ENCODE peak calls at places on chromosome 2, in nine cellular contexts. F is A549, T is ovary, W is tibial nerve, D is transverse colon, M is IMR-90, C is prostate gland, B is spleen, L is right lobe of liver. Y is an unnamed sample. For H3K9me3, the result is how much of the 10 kb centered on the place peaks cover.

GRCh38 chr2:120175000-120175581 is 48.1 kb downstream of the TMEM185B start:
- DNase-seq in T (peak), C (peak), M (peak), F (peak), L (no peak), B (no peak), D (no peak), W (no peak), Y (no peak)

GRCh38 chr2:181457741-181458425 is 697 bp downstream of the ITGA4 start:
- DNase-seq in W (peak), L (peak), D (peak), F (no peak), C (peak), T (peak), B (peak), M (peak), Y (peak)

GRCh38 chr2:208354964-208355381 is 51.6 kb upstream of the PTH2R start:
- DNase-seq in C (no peak), M (no peak), L (no peak), B (no peak), D (no peak), T (no peak), F (no peak), W (no peak), Y (no peak)

GRCh38 chr2:175187378-175187777 is 5.9 kb upstream of the ATP5MC3 start:
- DNase-seq in L (no peak), C (no peak), F (peak), B (no peak), T (no peak), W (no peak), D (no peak), M (peak), Y (no peak)

GRCh38 chr2:218853766-218854165 is 5.8 kb upstream of the WNT6 start:
- DNase-seq in M (peak), W (no peak), F (peak), L (no peak), C (no peak), D (no peak), T (no peak), B (peak), Y (no peak)

GRCh38 chr2:138356178-138356577 is 145.4 kb upstream of the SPOPL start:
- DNase-seq in M (peak), L (no peak), T (peak), D (no peak), B (no peak), C (peak), W (no peak), F (peak), Y (no peak)

GRCh38 chr2:75221872-75222271 is 22.6 kb upstream of the TACR1 start:
- DNase-seq in T (no peak), L (no peak), W (no peak), M (peak), B (no peak), F (no peak), C (no peak), D (no peak), Y (no peak)

GRCh38 chr2:111029135-111029927 is 91.4 kb upstream of the BCL2L11 start:
- DNase-seq in D (peak), F (peak), B (no peak), M (no peak), L (no peak), T (no peak), W (no peak), C (no peak), Y (peak)

GRCh38 chr2:171788316-171788993 is 101.2 kb downstream of the DYNC1I2 start:
- DNase-seq in D (no peak), F (no peak), M (no peak), B (no peak), W (no peak), C (no peak), L (no peak), T (no peak), Y (peak)

GRCh38 chr2:206728277-206729199 is 10.3 kb upstream of the DYTN start:
- DNase-seq in B (no peak), W (no peak), L (no peak), C (no peak), D (no peak), F (peak), T (no peak), M (peak), Y (no peak)

GRCh38 chr2:163155279-163155883 is 316.8 kb upstream of the KCNH7 start:
- DNase-seq in W (no peak), L (no peak), D (no peak), C (no peak), M (peak), B (no peak), T (no peak), F (peak), Y (no peak)

GRCh38 chr2:196925768-196926561 is 542 bp downstream of the PGAP1 start:
- DNase-seq in L (peak), B (peak), T (no peak), W (no peak), M (peak), D (peak), F (peak), C (peak), Y (peak)

GRCh38 chr2:97993926-97994325 is 1.8 kb downstream of the TMEM131 start:
- DNase-seq in C (no peak), D (no peak), W (no peak), B (no peak), F (no peak), L (no peak), T (no peak), M (no peak), Y (no peak)

GRCh38 chr2:133012847-133013734 is 343.1 kb upstream of the LYPD1 start:
- DNase-seq in L (peak), B (no peak), M (no peak), T (no peak), W (no peak), F (no peak), D (no peak), C (no peak), Y (no peak)

GRCh38 chr2:26605195-26605968 is 35.8 kb downstream of the CIB4 start:
- DNase-seq in C (peak), L (no peak), M (peak), T (peak), F (peak), B (peak), W (no peak), D (no peak), Y (no peak)

GRCh38 chr2:47082976-47083375 is 72.1 kb downstream of the STPG4 start:
- DNase-seq in L (no peak), D (no peak), M (no peak), B (peak), T (no peak), F (no peak), C (no peak), W (no peak), Y (no peak)

GRCh38 chr2:19819097-19820065 is 82.4 kb downstream of the TTC32 start:
- DNase-seq in L (no peak), D (no peak), T (no peak), M (peak), W (no peak), F (peak), B (no peak), C (no peak), Y (no peak)

GRCh38 chr2:200703132-200703925 is 108.4 kb upstream of the BZW1 start:
- DNase-seq in C (peak), B (no peak), W (no peak), T (peak), L (no peak), D (no peak), F (peak), M (peak), Y (no peak)

GRCh38 chr2:43848174-43848573 is 9.4 kb downstream of the ABCG8 start:
- DNase-seq in B (no peak), T (no peak), M (peak), C (no peak), F (peak), W (no peak), D (no peak), L (no peak), Y (no peak)

GRCh38 chr2:3203497-3204019 is 174.1 kb downstream of the EIPR1 start:
- DNase-seq in D (no peak), M (no peak), F (no peak), B (no peak), W (no peak), C (no peak), T (no peak), L (no peak), Y (no peak)

GRCh38 chr2:220373878-220374277 is 746.4 kb downstream of the SLC4A3 start:
- DNase-seq in D (no peak), B (no peak), F (no peak), W (no peak), T (no peak), C (no peak), L (no peak), M (peak), Y (no peak)

GRCh38 chr2:239570216-239570925 is 169.6 kb upstream of the HDAC4 start:
- DNase-seq in T (no peak), M (no peak), B (peak), W (no peak), C (no peak), L (no peak), F (no peak), D (no peak), Y (no peak)

GRCh38 chr2:194819367-194819766 is 837.7 kb upstream of the SLC39A10 start:
- DNase-seq in W (no peak), T (no peak), D (no peak), M (no peak), B (no peak), C (no peak), L (no peak), F (no peak), Y (no peak)

GRCh38 chr2:239269959-239270358 is 130.9 kb downstream of the HDAC4 start:
- DNase-seq in L (no peak), B (peak), M (no peak), D (peak), W (no peak), T (no peak), C (no peak), F (no peak), Y (peak)

GRCh38 chr2:68832161-68832869 is 38.9 kb downstream of the BMP10 start:
- DNase-seq in B (peak), M (peak), F (peak), L (peak), C (no peak), T (peak), D (peak), W (no peak), Y (no peak)

GRCh38 chr2:182784777-182785176 is 68.7 kb downstream of the DNAJC10 start:
- DNase-seq in T (no peak), C (no peak), M (peak), L (no peak), W (no peak), D (no peak), F (peak), B (no peak), Y (no peak)

GRCh38 chr2:227206406-227206805 is 42.0 kb downstream of the COL4A3 start:
- DNase-seq in M (no peak), B (no peak), F (no peak), W (no peak), T (no peak), D (no peak), L (no peak), C (no peak), Y (no peak)

GRCh38 chr2:118345465-118345864 is 257.2 kb downstream of the INSIG2 start:
- DNase-seq in D (no peak), B (no peak), F (no peak), M (no peak), T (no peak), W (no peak), L (no peak), C (no peak), Y (no peak)

GRCh38 chr2:10434885-10435419 is 13.2 kb downstream of the ODC1 start:
- DNase-seq in W (peak), C (peak), B (peak), M (peak), T (peak), L (peak), F (peak), D (peak), Y (peak)

GRCh38 chr2:50469784-50470183 is 562.1 kb downstream of the NRXN1 start:
- DNase-seq in F (no peak), C (no peak), D (no peak), L (no peak), W (no peak), T (no peak), M (no peak), B (no peak), Y (no peak)

GRCh38 chr2:144747571-144747970 is 227.7 kb upstream of the ZEB2 start:
- DNase-seq in M (no peak), C (no peak), F (no peak), W (no peak), T (no peak), B (no peak), L (no peak), D (no peak), Y (no peak)
- H3K9me3 ChIP-seq in M (under half), C (under half), F (under half), W (under half), T (under half), B (half or more), L (under half), D (under half), Y (under half)

GRCh38 chr2:95208101-95208500 is 780 bp downstream of the ZNF892 start:
- DNase-seq in F (no peak), T (no peak), W (no peak), B (no peak), D (no peak), M (peak), L (no peak), C (no peak), Y (no peak)
- H3K27ac ChIP-seq in F (peak), T (no peak), W (no peak), B (no peak), D (peak), M (no peak), L (no peak), C (no peak), Y (peak)

GRCh38 chr2:157260403-157261198 is 3.1 kb downstream of the GALNT5 start:
- DNase-seq in F (no peak), W (no peak), M (no peak), D (no peak), C (no peak), T (no peak), L (no peak), B (no peak), Y (no peak)

GRCh38 chr2:157258520-157259326 is 1.2 kb downstream of the GALNT5 start:
- DNase-seq in F (no peak), W (no peak), L (no peak), T (no peak), M (no peak), B (no peak), D (peak), C (no peak), Y (peak)

GRCh38 chr2:157256621-157257020 is 884 bp upstream of the GALNT5 start:
- DNase-seq in C (no peak), W (no peak), T (no peak), F (no peak), L (no peak), B (no peak), M (peak), D (no peak), Y (no peak)

GRCh38 chr2:157254041-157254440 is 3.5 kb upstream of the GALNT5 start:
- DNase-seq in L (no peak), W (no peak), D (no peak), F (no peak), B (no peak), T (no peak), M (peak), C (no peak), Y (no peak)

GRCh38 chr2:157257312-157258252 is at the start of gene GALNT5:
- DNase-seq in W (no peak), C (peak), B (no peak), L (no peak), T (no peak), M (peak), F (peak), D (peak), Y (peak)
- TF ChIP-seq POLR2A in W (no peak), C (peak), B (no peak), L (no peak), T (no peak), M (peak), F (no peak), D (peak), Y (no peak)

GRCh38 chr2:2109186-2109585 is 221.9 kb downstream of the MYT1L start:
- DNase-seq in B (no peak), W (no peak), T (no peak), F (no peak), M (no peak), D (no peak), L (no peak), C (no peak), Y (no peak)
- H3K9me3 ChIP-seq in B (under half), W (under half), T (under half), F (under half), M (under half), D (under half), L (under half), C (under half), Y (under half)

DNA sequence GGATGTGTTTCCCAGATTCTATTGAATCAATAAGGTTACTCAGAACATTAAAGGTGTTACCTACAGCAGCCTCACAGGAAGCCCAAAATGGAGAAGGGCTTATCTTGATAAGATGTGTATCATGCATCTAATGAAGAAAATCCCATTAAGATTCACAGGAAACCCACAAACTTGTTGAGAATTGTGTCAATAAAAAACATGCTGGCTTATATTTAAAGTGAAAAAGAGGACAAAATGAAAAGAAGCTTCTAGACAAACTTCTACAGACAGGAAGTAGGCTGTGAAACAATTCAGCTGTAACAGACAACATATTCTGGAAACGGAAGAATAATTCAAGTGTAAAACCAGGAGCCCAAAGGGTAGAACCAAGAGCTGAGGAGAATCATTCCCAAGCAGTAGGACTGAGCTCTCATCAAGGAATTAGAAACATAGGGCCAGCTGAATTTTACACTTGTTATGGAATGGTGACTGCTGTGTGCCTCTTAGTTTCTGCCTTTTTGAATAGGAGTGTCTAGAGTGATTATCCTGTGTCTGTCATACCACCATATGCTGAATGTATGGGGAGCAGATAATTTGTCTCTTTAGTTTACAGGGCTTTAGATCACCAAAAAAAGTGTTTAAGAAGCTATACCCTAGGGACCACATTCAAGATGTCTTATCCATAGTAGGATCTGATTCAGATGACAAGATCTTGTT is 9.6 kb downstream of the IMMT start:
- DNase-seq in M (no peak), D (no peak), F (no peak), L (no peak), T (no peak), W (no peak), B (no peak), C (no peak), Y (no peak)
- H3K27ac ChIP-seq in M (no peak), D (peak), F (no peak), L (peak), T (no peak), W (no peak), B (peak), C (no peak), Y (peak)

GRCh38 chr2:64205415-64205814 is 61.2 kb upstream of the PELI1 start:
- DNase-seq in L (no peak), M (no peak), B (no peak), D (no peak), C (no peak), T (no peak), W (no peak), F (no peak), Y (no peak)

GRCh38 chr2:64202206-64202864 is 58.1 kb upstream of the PELI1 start:
- DNase-seq in B (no peak), C (peak), W (no peak), M (peak), D (no peak), F (peak), T (no peak), L (no peak), Y (no peak)

GRCh38 chr2:64204716-64205115 is 60.5 kb upstream of the PELI1 start:
- DNase-seq in F (no peak), T (no peak), D (no peak), L (no peak), W (no peak), C (no peak), B (no peak), M (no peak), Y (no peak)

GRCh38 chr2:64203131-64204005 is 59.1 kb upstream of the PELI1 start:
- DNase-seq in B (no peak), W (no peak), M (peak), D (no peak), C (no peak), F (no peak), T (peak), L (no peak), Y (no peak)

DNA sequence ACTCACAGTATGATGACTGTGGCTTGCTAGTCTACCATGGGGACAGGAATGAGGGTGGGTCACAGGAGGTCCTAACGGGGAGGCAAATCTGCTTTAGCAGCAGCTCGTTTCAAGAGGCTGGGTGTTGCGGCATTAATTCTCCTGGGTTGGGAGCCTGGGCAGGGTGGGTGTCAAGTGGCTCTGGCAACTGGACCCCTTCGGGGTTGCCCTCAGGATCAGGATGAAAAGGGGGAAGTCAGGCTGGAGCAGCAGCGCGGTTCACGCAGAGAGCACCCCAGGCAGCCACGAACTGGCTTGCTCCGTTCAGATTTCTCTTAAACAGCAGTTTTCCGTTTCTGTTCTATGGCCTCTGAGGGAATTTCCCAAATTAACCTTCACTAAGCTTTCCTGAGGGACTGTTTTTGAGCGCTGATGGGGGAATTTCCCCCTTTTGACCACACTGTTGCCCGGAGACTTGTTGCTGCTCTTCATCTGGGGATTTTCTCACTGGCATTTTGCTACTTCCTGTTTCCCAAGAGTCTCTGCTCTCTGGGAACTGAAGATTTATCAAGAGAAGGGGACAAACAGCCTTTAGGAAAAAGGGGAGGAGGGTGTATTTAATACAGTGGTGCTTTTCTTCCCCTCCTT is 59.9 kb upstream of the PELI1 start:
- DNase-seq in W (no peak), M (peak), B (peak), L (peak), C (no peak), D (peak), T (no peak), F (no peak), Y (no peak)
- TF ChIP-seq POLR2A in W (peak), M (no peak), B (no peak), L (no peak), C (no peak), D (no peak), T (no peak), F (no peak), Y (no peak)

GRCh38 chr2:125125902-125126301 is 1100.8 kb downstream of the CNTNAP5 start:
- DNase-seq in D (no peak), F (no peak), B (no peak), T (no peak), M (no peak), L (no peak), W (no peak), C (no peak), Y (no peak)
- H3K9me3 ChIP-seq in D (under half), F (under half), B (half or more), T (under half), M (under half), L (under half), W (under half), C (under half), Y (under half)